ENCODE peak calls at places on chromosomes 7 and 10, in six cellular contexts. V is ovary, X is spleen, B is H1, U is testis, H is transverse colon. F is an unnamed sample. For H3K9me3, the result is how much of the 10 kb centered on the place peaks cover.

GRCh38 chr10:101250136-101250535 is 20.9 kb upstream of the LBX1 start:
- DNase-seq in V (no peak), X (no peak), B (no peak), U (no peak), H (no peak), F (no peak)

GRCh38 chr7:2962860-2963259 is 80.8 kb downstream of the CARD11 start:
- DNase-seq in V (no peak), X (no peak), B (no peak), U (no peak), H (no peak), F (no peak)

GRCh38 chr7:155452505-155453295 is 5.2 kb upstream of the EN2 start:
- DNase-seq in V (no peak), X (no peak), B (no peak), U (no peak), H (no peak), F (no peak)

GRCh38 chr7:134639061-134639460 is 7.6 kb upstream of the BPGM start:
- DNase-seq in V (no peak), X (no peak), B (no peak), U (no peak), H (no peak), F (no peak)

GRCh38 chr7:79761876-79762429 is 308.5 kb upstream of the MAGI2 start:
- DNase-seq in V (no peak), X (no peak), B (no peak), U (no peak), H (no peak), F (no peak)

GRCh38 chr7:21542891-21543527 is at the start of gene DNAH11:
- DNase-seq in V (peak), X (peak), B (peak), U (peak), H (peak), F (no peak)

GRCh38 chr7:50212666-50213621 is 91.6 kb upstream of the IKZF1 start:
- DNase-seq in V (no peak), X (peak), B (no peak), U (no peak), H (no peak), F (no peak)

GRCh38 chr10:43958964-43959363 is 310.3 kb upstream of the ZNF32 start:
- DNase-seq in V (no peak), X (peak), B (no peak), U (no peak), H (no peak), F (no peak)

GRCh38 chr7:117169907-117170306 is 153.0 kb downstream of the WNT2 start:
- DNase-seq in V (no peak), X (no peak), B (no peak), U (no peak), H (no peak), F (no peak)

GRCh38 chr7:20514364-20514763 is 101.1 kb upstream of the ABCB5 start:
- DNase-seq in V (no peak), X (no peak), B (no peak), U (peak), H (no peak), F (no peak)

GRCh38 chr10:124999433-125000365 is 57.8 kb downstream of the ZRANB1 start:
- DNase-seq in V (peak), X (peak), B (no peak), U (peak), H (peak), F (no peak)

GRCh38 chr10:33897255-33897893 is 562.9 kb upstream of the NRP1 start:
- DNase-seq in V (no peak), X (no peak), B (no peak), U (no peak), H (no peak), F (peak)

GRCh38 chr10:99733366-99733765 is 1.3 kb downstream of the CUTC start:
- DNase-seq in V (no peak), X (no peak), B (no peak), U (no peak), H (no peak), F (no peak)

GRCh38 chr7:52758337-52758736 is 277.1 kb upstream of the POM121L12 start:
- DNase-seq in V (no peak), X (no peak), B (no peak), U (no peak), H (no peak), F (no peak)

GRCh38 chr7:82959528-82959927 is 203.2 kb downstream of the PCLO start:
- DNase-seq in V (no peak), X (no peak), B (no peak), U (no peak), H (no peak), F (no peak)

GRCh38 chr10:72133517-72133916 is 45.2 kb upstream of the SPOCK2 start:
- DNase-seq in V (no peak), X (no peak), B (no peak), U (no peak), H (no peak), F (no peak)

GRCh38 chr10:4013651-4014085 is 228.7 kb upstream of the KLF6 start:
- DNase-seq in V (no peak), X (no peak), B (no peak), U (no peak), H (no peak), F (no peak)

GRCh38 chr7:8250547-8250946 is 11.4 kb downstream of the ICA1 start:
- DNase-seq in V (no peak), X (no peak), B (no peak), U (no peak), H (no peak), F (no peak)

GRCh38 chr7:42639930-42640329 is 271.9 kb downstream of the C7orf25 start:
- DNase-seq in V (no peak), X (no peak), B (no peak), U (no peak), H (no peak), F (no peak)

GRCh38 chr7:29408841-29409243 is 154.8 kb upstream of the PRR15 start:
- DNase-seq in V (no peak), X (no peak), B (peak), U (peak), H (peak), F (no peak)

GRCh38 chr7:46291064-46291463 is 370.0 kb upstream of the IGFBP3 start:
- DNase-seq in V (no peak), X (no peak), B (no peak), U (no peak), H (no peak), F (no peak)

GRCh38 chr7:919114-919442 is 35.4 kb downstream of the ADAP1 start:
- DNase-seq in V (peak), X (peak), B (no peak), U (no peak), H (peak), F (peak)

GRCh38 chr10:29600067-29600466 is 34.7 kb downstream of the SVIL start:
- DNase-seq in V (no peak), X (no peak), B (no peak), U (no peak), H (no peak), F (no peak)

GRCh38 chr10:104922810-104923209 is 281.7 kb downstream of the SORCS3 start:
- DNase-seq in V (no peak), X (no peak), B (no peak), U (no peak), H (no peak), F (no peak)

GRCh38 chr10:34918060-34918840 is 103.2 kb upstream of the PARD3 start:
- DNase-seq in V (no peak), X (peak), B (no peak), U (no peak), H (no peak), F (no peak)

GRCh38 chr7:511476-512145 is 8.0 kb downstream of the PDGFA start:
- DNase-seq in V (no peak), X (peak), B (no peak), U (no peak), H (no peak), F (no peak)

GRCh38 chr10:121300723-121301122 is 297.5 kb downstream of the FGFR2 start:
- DNase-seq in V (no peak), X (no peak), B (no peak), U (no peak), H (no peak), F (no peak)

GRCh38 chr10:48939790-48940325 is at the start of gene LRRC18:
- DNase-seq in V (no peak), X (no peak), B (no peak), U (no peak), H (no peak), F (no peak)

GRCh38 chr10:123885406-123886164 is 6.0 kb downstream of the CPXM2 start:
- DNase-seq in V (no peak), X (no peak), B (no peak), U (peak), H (no peak), F (no peak)

GRCh38 chr7:148155826-148156225 is 434.7 kb upstream of the C7orf33 start:
- DNase-seq in V (no peak), X (no peak), B (no peak), U (no peak), H (no peak), F (no peak)

GRCh38 chr7:69962077-69962855 is 364.0 kb downstream of the AUTS2 start:
- DNase-seq in V (peak), X (no peak), B (no peak), U (peak), H (no peak), F (no peak)

GRCh38 chr7:2709553-2710165 is 21.7 kb downstream of the AMZ1 start:
- DNase-seq in V (peak), X (peak), B (peak), U (no peak), H (peak), F (peak)

GRCh38 chr10:133458710-133459453 is 5.1 kb downstream of the SCART1 start:
- DNase-seq in V (no peak), X (peak), B (no peak), U (no peak), H (no peak), F (no peak)

GRCh38 chr7:151327659-151328058 is 14.0 kb upstream of the NUB1 start:
- DNase-seq in V (no peak), X (no peak), B (no peak), U (no peak), H (no peak), F (no peak)

GRCh38 chr10:118583611-118584010 is 11.8 kb downstream of the PRLHR start:
- DNase-seq in V (no peak), X (no peak), B (no peak), U (no peak), H (no peak), F (no peak)

GRCh38 chr10:43606323-43607198 is at the start of gene ZNF485:
- DNase-seq in V (peak), X (peak), B (peak), U (peak), H (peak), F (peak)

GRCh38 chr7:152436279-152437147 is 710 bp upstream of the KMT2C start:
- DNase-seq in V (peak), X (peak), B (peak), U (peak), H (peak), F (peak)
- TF ChIP-seq POLR2A in V (peak), X (peak), B (no peak), U (no peak), H (no peak), F (no peak)

GRCh38 chr10:81348003-81348402 is 527.0 kb upstream of the NRG3 start:
- DNase-seq in V (no peak), X (no peak), B (no peak), U (no peak), H (no peak), F (no peak)
- TF ChIP-seq CTCF in V (no peak), X (no peak), B (no peak), U (no peak), H (no peak), F (no peak)

GRCh38 chr10:131274883-131275282 is 36.6 kb downstream of the TCERG1L start:
- DNase-seq in V (no peak), X (peak), B (no peak), U (no peak), H (no peak), F (no peak)
- H3K9me3 ChIP-seq in V (under half), X (under half), B (under half), U (under half), H (under half), F (under half)

GRCh38 chr10:75234683-75235374 is 928 bp downstream of the COMTD1 start:
- DNase-seq in V (peak), X (peak), B (no peak), U (peak), H (peak), F (no peak)

GRCh38 chr10:75235375-75236177 is at the start of gene COMTD1:
- DNase-seq in V (peak), X (peak), B (peak), U (peak), H (peak), F (peak)

GRCh38 chr10:75233444-75234016 is 2.2 kb downstream of the COMTD1 start:
- DNase-seq in V (no peak), X (peak), B (no peak), U (no peak), H (no peak), F (no peak)

GRCh38 chr10:75236178-75236825 is 545 bp upstream of the COMTD1 start:
- DNase-seq in V (no peak), X (no peak), B (no peak), U (no peak), H (no peak), F (no peak)

DNA sequence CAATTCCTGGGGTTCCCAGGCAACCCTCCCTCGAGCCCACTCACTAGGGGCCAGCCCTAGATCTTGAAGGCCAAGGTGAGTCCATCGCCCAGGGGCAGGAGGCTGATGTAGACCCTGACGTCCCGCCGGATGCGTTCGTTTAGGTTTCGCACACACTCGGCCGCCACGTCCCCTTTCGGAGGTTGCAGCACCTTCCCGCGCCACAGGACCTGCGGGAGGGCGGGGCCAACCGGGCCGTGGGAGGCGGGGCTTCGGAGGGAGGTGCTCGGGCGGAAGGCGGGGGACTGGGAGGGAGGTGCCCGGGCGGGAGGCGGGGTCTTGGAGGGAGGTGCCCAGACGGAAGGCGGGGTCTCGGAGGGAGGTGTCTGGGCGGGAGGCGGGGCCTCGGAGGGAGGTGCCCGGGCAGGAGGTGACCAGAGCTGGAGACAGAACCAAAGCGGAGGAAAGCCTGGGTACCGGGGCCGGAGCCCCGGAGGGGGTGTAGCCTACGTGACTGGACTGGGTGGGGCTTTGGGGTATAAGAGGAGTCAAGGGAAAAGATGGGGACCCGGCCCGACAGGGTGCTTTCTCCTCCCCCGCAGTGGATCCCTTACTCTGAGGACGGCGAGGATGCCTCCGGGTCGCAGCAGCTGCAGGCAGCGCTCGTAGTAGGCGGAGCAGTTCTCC is 1.6 kb downstream of the COMTD1 start:
- DNase-seq in V (peak), X (peak), B (peak), U (peak), H (peak), F (peak)
- TF ChIP-seq POLR2A in V (no peak), X (no peak), B (no peak), U (no peak), H (peak), F (no peak)

DNA sequence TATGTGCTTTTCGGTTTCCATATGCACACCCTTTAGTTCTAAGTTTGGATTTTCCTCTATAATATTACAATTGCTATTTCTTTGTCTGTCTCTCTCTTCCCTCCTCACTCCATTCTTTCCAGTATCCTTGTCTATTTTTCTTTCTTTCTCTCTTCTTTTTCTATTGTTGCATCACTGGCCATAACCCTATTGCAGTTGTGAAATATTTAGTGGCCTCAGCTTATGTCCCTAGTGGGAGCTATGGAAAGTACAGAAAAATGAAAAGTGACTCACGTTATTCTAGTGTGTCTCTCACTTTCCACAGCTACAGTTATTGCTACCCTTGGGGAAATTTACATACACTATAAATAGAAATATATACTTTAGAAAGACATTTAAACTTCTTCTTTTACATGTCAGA is 59.1 kb downstream of the CNTNAP2 start:
- DNase-seq in V (no peak), X (no peak), B (no peak), U (no peak), H (no peak), F (no peak)
- TF ChIP-seq CTCF in V (no peak), X (no peak), B (no peak), U (no peak), H (no peak), F (no peak)

GRCh38 chr7:121510302-121510701 is 114.2 kb upstream of the FAM3C start:
- DNase-seq in V (no peak), X (no peak), B (no peak), U (no peak), H (no peak), F (no peak)
- H3K9me3 ChIP-seq in V (under half), X (under half), B (under half), U (under half), H (under half), F (under half)

GRCh38 chr7:101935521-101936141 is 118.2 kb downstream of the CUX1 start:
- DNase-seq in V (no peak), X (peak), B (no peak), U (no peak), H (peak), F (no peak)
- TF ChIP-seq POLR2A in V (no peak), X (no peak), B (no peak), U (no peak), H (peak), F (no peak)

GRCh38 chr10:132452651-132453469 is 55.9 kb downstream of the PWWP2B start:
- DNase-seq in V (peak), X (peak), B (no peak), U (peak), H (peak), F (peak)

GRCh38 chr10:132451506-132452215 is 54.7 kb downstream of the PWWP2B start:
- DNase-seq in V (peak), X (peak), B (no peak), U (no peak), H (peak), F (no peak)

GRCh38 chr10:132452216-132452650 is 55.2 kb downstream of the PWWP2B start:
- DNase-seq in V (peak), X (peak), B (no peak), U (no peak), H (peak), F (no peak)

GRCh38 chr10:132454296-132455198 is 57.5 kb downstream of the PWWP2B start:
- DNase-seq in V (no peak), X (peak), B (no peak), U (no peak), H (no peak), F (no peak)

DNA sequence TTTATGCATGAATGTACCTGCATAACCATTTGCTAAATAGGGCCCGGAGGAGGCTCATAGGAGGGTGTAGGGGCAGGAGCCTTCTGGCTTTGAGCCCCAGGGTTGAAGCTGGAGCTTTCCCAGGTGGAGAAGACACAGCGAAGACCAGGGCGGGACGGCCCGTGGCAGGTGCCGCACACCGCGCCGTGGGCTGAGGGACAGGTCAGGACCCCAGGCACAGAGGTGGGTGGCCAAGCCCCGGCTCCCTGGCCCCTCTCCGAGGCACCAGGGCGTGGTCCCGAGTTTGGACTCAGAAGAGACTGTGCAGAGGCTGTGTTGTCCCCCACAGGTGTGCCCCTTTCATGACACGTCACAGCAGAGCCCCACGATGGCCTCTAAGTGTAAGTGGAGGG is 56.5 kb downstream of the PWWP2B start:
- DNase-seq in V (no peak), X (peak), B (no peak), U (no peak), H (no peak), F (no peak)
- TF ChIP-seq CTCF in V (no peak), X (peak), B (no peak), U (no peak), H (no peak), F (no peak)

GRCh38 chr7:158430308-158431034 is 157.2 kb downstream of the PTPRN2 start:
- DNase-seq in V (no peak), X (peak), B (no peak), U (no peak), H (no peak), F (no peak)

GRCh38 chr7:158431941-158432347 is 155.7 kb downstream of the PTPRN2 start:
- DNase-seq in V (peak), X (no peak), B (no peak), U (peak), H (peak), F (no peak)

GRCh38 chr7:158431055-158431940 is 156.3 kb downstream of the PTPRN2 start:
- DNase-seq in V (no peak), X (peak), B (no peak), U (no peak), H (no peak), F (no peak)

GRCh38 chr7:158428842-158429753 is 158.5 kb downstream of the PTPRN2 start:
- DNase-seq in V (peak), X (peak), B (no peak), U (no peak), H (no peak), F (no peak)

GRCh38 chr7:158432369-158433270 is 155.0 kb downstream of the PTPRN2 start:
- DNase-seq in V (no peak), X (peak), B (no peak), U (no peak), H (peak), F (no peak)
- H3K9me3 ChIP-seq in V (under half), X (under half), B (under half), U (under half), H (under half), F (under half)

DNA sequence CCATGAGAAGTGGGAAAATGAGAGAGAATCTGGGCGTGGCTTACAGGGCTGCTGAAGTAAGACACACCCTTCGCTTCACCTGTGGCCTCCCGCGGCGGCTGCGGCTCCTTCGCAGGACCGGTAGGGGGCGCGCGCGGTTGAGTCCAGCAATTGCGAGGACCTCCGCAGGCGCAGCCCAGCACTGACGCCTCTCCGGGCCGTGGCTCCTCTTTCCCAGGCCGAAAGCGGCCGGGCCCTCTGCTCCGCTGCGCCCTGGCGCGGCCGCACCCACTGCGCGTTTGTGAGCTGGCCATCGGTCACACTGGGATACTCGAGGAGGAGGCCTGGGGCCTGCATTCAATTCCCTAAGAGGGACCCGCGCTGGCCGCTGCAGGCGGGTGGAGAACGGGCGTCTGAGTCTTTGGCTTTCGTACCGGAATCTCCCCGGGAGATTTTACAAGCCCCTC is at the start of gene LRRD1:
- DNase-seq in V (peak), X (peak), B (peak), U (peak), H (peak), F (peak)
- TF ChIP-seq POLR2A in V (no peak), X (no peak), B (no peak), U (no peak), H (no peak), F (no peak)

F was measured in breast epithelium.